ENCODE peak calls at places on chromosomes 3 and 15, in ten cellular contexts. I is K562, L is esophagus muscularis mucosa, V is HCT116, P is breast epithelium, D is transverse colon, C is endothelial cell of umbilical vein, B is spleen, M is GM12878, X is HepG2. Y is an unnamed sample. For H3K9me3, the result is how much of the 10 kb centered on the place peaks cover.

GRCh38 chr3:126567696-126568438 is 9.1 kb upstream of the C3orf22 start:
- DNase-seq in D (no peak), V (no peak), X (peak), L (peak), B (no peak), C (no peak), M (no peak), P (no peak), I (no peak), Y (no peak)

GRCh38 chr3:30333903-30334302 is 272.5 kb upstream of the TGFBR2 start:
- DNase-seq in D (no peak), X (no peak), P (no peak), B (no peak), L (no peak), V (no peak), C (no peak), I (no peak), M (no peak), Y (no peak)

GRCh38 chr3:126181398-126181725 is 976 bp upstream of the ALDH1L1 start:
- DNase-seq in C (no peak), I (no peak), D (no peak), X (no peak), B (no peak), M (no peak), P (no peak), L (peak), V (no peak), Y (no peak)

GRCh38 chr3:46087871-46088270 is 60.6 kb upstream of the XCR1 start:
- DNase-seq in P (no peak), C (no peak), I (no peak), M (no peak), X (no peak), L (peak), B (no peak), V (no peak), D (no peak), Y (no peak)

GRCh38 chr3:77041156-77041696 is 1.3 kb downstream of the ROBO2 start:
- DNase-seq in L (no peak), X (no peak), I (no peak), C (no peak), V (no peak), P (no peak), D (no peak), M (no peak), B (no peak), Y (no peak)

GRCh38 chr3:172536505-172536904 is 13.3 kb upstream of the TNFSF10 start:
- DNase-seq in X (no peak), M (no peak), V (no peak), B (no peak), I (no peak), P (no peak), D (no peak), C (no peak), L (no peak), Y (peak)

GRCh38 chr3:123791073-123791370 is 93.1 kb downstream of the MYLK start:
- DNase-seq in V (no peak), P (no peak), B (no peak), X (no peak), M (no peak), C (no peak), D (no peak), I (no peak), L (peak), Y (no peak)

GRCh38 chr3:163476179-163476578 is 1602.1 kb downstream of the SI start:
- DNase-seq in L (no peak), X (no peak), I (no peak), P (no peak), B (no peak), V (peak), C (no peak), D (no peak), M (no peak), Y (no peak)

GRCh38 chr3:46146021-46146420 is 62.1 kb downstream of the CCR1 start:
- DNase-seq in M (no peak), C (no peak), P (no peak), B (no peak), L (no peak), X (no peak), D (no peak), I (no peak), V (no peak), Y (no peak)

GRCh38 chr3:186365202-186365974 is 3.4 kb upstream of the DGKG start:
- DNase-seq in V (no peak), C (no peak), I (no peak), D (no peak), B (no peak), L (no peak), M (no peak), X (no peak), P (no peak), Y (no peak)

GRCh38 chr3:64111872-64112271 is 88.6 kb upstream of the PSMD6 start:
- DNase-seq in C (no peak), P (no peak), B (no peak), D (no peak), V (no peak), X (no peak), M (no peak), I (no peak), L (no peak), Y (no peak)

GRCh38 chr3:188241072-188241471 is 87.1 kb downstream of the LPP start:
- DNase-seq in V (no peak), M (no peak), D (no peak), L (no peak), X (no peak), B (no peak), I (peak), C (no peak), P (no peak), Y (no peak)

GRCh38 chr3:16715281-16715680 is 110.1 kb upstream of the DAZL start:
- DNase-seq in M (no peak), D (no peak), I (no peak), X (no peak), L (no peak), B (no peak), V (no peak), C (no peak), P (no peak), Y (no peak)

GRCh38 chr15:98005659-98006058 is 45.2 kb downstream of the ARRDC4 start:
- DNase-seq in C (no peak), M (no peak), I (no peak), X (no peak), P (no peak), B (no peak), V (no peak), L (no peak), D (no peak), Y (no peak)

GRCh38 chr3:131960324-131960723 is 74.5 kb downstream of the CPNE4 start:
- DNase-seq in M (no peak), V (no peak), B (no peak), L (no peak), D (no peak), C (no peak), I (no peak), P (no peak), X (no peak), Y (no peak)

GRCh38 chr3:112786002-112786590 is 60.6 kb downstream of the CD200R1L start:
- DNase-seq in B (no peak), M (no peak), L (no peak), X (no peak), P (no peak), C (peak), V (no peak), I (peak), D (no peak), Y (no peak)

GRCh38 chr3:66270314-66270713 is 49.5 kb downstream of the SLC25A26 start:
- DNase-seq in X (no peak), C (no peak), D (no peak), V (no peak), I (no peak), L (no peak), M (no peak), B (no peak), P (no peak), Y (no peak)

GRCh38 chr15:34810455-34811146 is 15.3 kb upstream of the ACTC1 start:
- DNase-seq in P (no peak), X (no peak), I (peak), C (peak), L (no peak), V (no peak), B (no peak), D (no peak), M (no peak), Y (no peak)

GRCh38 chr15:74438696-74439316 is 5.0 kb upstream of the SEMA7A start:
- DNase-seq in D (peak), P (peak), X (peak), L (no peak), M (peak), B (peak), V (peak), I (peak), C (peak), Y (peak)

GRCh38 chr3:195583831-195584542 is at the start of gene APOD:
- DNase-seq in P (no peak), X (no peak), V (no peak), M (no peak), L (no peak), B (no peak), C (peak), I (peak), D (peak), Y (peak)

GRCh38 chr3:97971679-97972567 is at the start of gene RIOX2:
- DNase-seq in M (peak), L (no peak), I (peak), D (peak), V (peak), B (peak), C (peak), X (peak), P (peak), Y (peak)

GRCh38 chr15:69604050-69604378 is 151.4 kb downstream of the RPLP1 start:
- DNase-seq in P (no peak), D (peak), I (no peak), B (no peak), V (peak), L (no peak), M (no peak), X (peak), C (no peak), Y (peak)

GRCh38 chr15:69224383-69224782 is 63.9 kb downstream of the GLCE start:
- DNase-seq in P (no peak), B (no peak), I (no peak), D (peak), M (no peak), C (peak), V (no peak), X (peak), L (no peak), Y (peak)

GRCh38 chr15:89141885-89142284 is 53.6 kb downstream of the ABHD2 start:
- DNase-seq in C (no peak), L (no peak), B (no peak), P (no peak), X (no peak), D (no peak), V (no peak), I (no peak), M (no peak), Y (no peak)

GRCh38 chr3:153970735-153971347 is 150.3 kb upstream of the ARHGEF26 start:
- DNase-seq in D (no peak), I (no peak), X (no peak), B (no peak), P (no peak), L (no peak), V (peak), C (peak), M (no peak), Y (no peak)

GRCh38 chr15:41890050-41890690 is 3.7 kb downstream of the SPTBN5 start:
- DNase-seq in I (no peak), C (no peak), B (peak), X (no peak), L (no peak), P (no peak), D (no peak), M (no peak), V (no peak), Y (no peak)

GRCh38 chr3:23671901-23672589 is 133.7 kb upstream of the UBE2E1 start:
- DNase-seq in L (no peak), D (peak), I (no peak), C (peak), B (no peak), M (no peak), P (no peak), X (no peak), V (no peak), Y (no peak)

GRCh38 chr3:13092621-13093339 is 19.6 kb upstream of the IQSEC1 start:
- DNase-seq in V (no peak), X (no peak), B (no peak), L (no peak), C (no peak), P (no peak), M (no peak), D (no peak), I (no peak), Y (no peak)

GRCh38 chr15:44666208-44667038 is 3.0 kb upstream of the SPG11 start:
- DNase-seq in M (peak), P (no peak), X (no peak), L (no peak), D (no peak), I (no peak), C (no peak), B (no peak), V (no peak), Y (no peak)

GRCh38 chr3:10551821-10552630 is 46.6 kb upstream of the ATP2B2 start:
- DNase-seq in I (peak), P (peak), C (no peak), B (no peak), L (peak), X (no peak), D (peak), M (no peak), V (peak), Y (no peak)

GRCh38 chr3:151871639-151872468 is 1.6 kb upstream of the SUCNR1 start:
- DNase-seq in I (peak), D (no peak), V (no peak), C (peak), B (no peak), P (no peak), X (no peak), M (peak), L (no peak), Y (no peak)

GRCh38 chr3:51706788-51707731 is at the start of gene GRM2:
- DNase-seq in V (no peak), L (no peak), P (peak), X (peak), D (peak), B (peak), M (no peak), I (peak), C (peak), Y (peak)

GRCh38 chr3:54870423-54870822 is 57.4 kb downstream of the LRTM1 start:
- DNase-seq in X (peak), D (no peak), C (no peak), V (no peak), I (peak), P (no peak), M (no peak), L (no peak), B (no peak), Y (peak)

GRCh38 chr3:34155108-34155507 is 356.7 kb downstream of the PDCD6IP start:
- DNase-seq in L (no peak), C (no peak), V (no peak), D (no peak), B (no peak), M (no peak), P (no peak), I (no peak), X (no peak), Y (no peak)

GRCh38 chr15:76206325-76206976 is 104.8 kb downstream of the ETFA start:
- DNase-seq in C (peak), V (no peak), X (no peak), M (no peak), D (peak), B (peak), L (no peak), I (no peak), P (peak), Y (peak)

GRCh38 chr3:76497636-76498035 is 542.3 kb upstream of the ROBO2 start:
- DNase-seq in D (no peak), P (no peak), V (no peak), I (no peak), C (no peak), M (no peak), X (peak), B (no peak), L (no peak), Y (no peak)

GRCh38 chr3:157746391-157746790 is 243.2 kb upstream of the VEPH1 start:
- DNase-seq in X (no peak), M (no peak), C (no peak), P (no peak), L (no peak), B (no peak), D (no peak), I (no peak), V (no peak), Y (no peak)

GRCh38 chr3:124964432-124964831 is 29.9 kb upstream of the MUC13 start:
- DNase-seq in C (no peak), I (no peak), L (no peak), X (peak), B (no peak), M (no peak), P (no peak), D (no peak), V (no peak), Y (no peak)

GRCh38 chr3:72085036-72085435 is 300.1 kb upstream of the PROK2 start:
- DNase-seq in D (no peak), I (no peak), P (no peak), V (no peak), M (no peak), L (no peak), C (no peak), B (no peak), X (no peak), Y (no peak)

GRCh38 chr3:44734646-44735168 is 5.3 kb downstream of the ZNF501 start:
- DNase-seq in P (no peak), X (no peak), D (no peak), M (no peak), V (no peak), C (no peak), I (no peak), B (no peak), L (no peak), Y (no peak)
- H3K9me3 ChIP-seq in P (half or more), X (half or more), D (half or more), M (under half), V (half or more), C (under half), I (under half), B (half or more), L (under half), Y (under half)

DNA sequence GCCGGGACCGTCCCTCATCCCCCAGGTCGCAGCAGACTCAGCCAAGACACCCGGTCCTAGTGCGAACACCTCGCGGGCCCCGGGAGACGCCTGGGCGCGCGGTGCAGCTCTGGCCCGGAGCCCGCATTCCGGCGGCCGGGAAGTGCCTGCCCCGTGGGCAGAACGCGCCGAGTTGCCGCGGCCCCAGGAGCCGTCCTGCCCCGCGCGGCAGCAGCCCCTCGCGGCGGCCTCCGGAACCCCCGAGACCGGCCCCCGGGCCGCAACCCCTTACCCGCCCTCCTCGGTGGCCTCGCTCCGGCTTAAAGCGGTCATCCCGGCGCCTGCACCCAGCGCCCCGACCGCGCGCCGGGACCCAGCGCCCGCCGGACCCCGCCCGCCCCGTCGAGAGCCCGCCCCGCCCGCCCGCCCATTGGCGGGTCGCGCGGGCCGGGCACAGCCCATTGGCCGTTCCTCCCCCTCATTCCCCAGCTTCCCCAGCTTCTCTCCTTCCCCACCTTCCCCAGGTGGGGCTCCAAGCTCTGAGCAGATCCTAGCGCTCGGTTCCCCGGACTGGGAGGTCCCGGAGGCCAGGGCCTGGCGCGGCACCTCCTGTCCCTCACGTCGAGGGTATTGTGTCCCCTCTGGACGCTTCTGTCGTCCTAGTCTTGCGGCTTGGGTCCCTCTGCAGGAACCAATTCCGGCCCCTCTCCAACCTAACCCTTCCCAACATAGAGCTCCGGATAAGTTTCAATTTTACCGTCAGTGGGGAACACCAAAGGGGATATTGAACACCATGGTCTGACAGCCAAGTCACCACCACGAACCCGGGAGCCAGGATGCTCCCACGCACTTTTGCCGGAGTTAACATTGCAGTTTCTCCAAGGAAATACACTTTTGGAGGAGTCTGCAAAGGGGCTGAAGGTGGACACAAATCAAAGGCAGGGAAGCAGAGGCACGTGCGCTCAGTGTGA is at the start of gene GRAMD2A:
- DNase-seq in V (peak), C (no peak), M (no peak), P (no peak), X (no peak), D (peak), B (peak), L (no peak), I (peak), Y (no peak)
- TF ChIP-seq POLR2AphosphoS5 in V (peak), C (peak), M (no peak), P (peak), X (no peak), D (no peak), B (peak), L (no peak), I (no peak), Y (no peak)

GRCh38 chr3:49929333-49930240 is at the start of gene MON1A:
- DNase-seq in X (peak), M (peak), I (peak), V (peak), D (peak), B (peak), L (peak), P (peak), C (peak), Y (peak)
- TF ChIP-seq POLR2A in X (peak), M (peak), I (peak), V (no peak), D (peak), B (peak), L (no peak), P (peak), C (peak), Y (peak)

GRCh38 chr3:176512037-176512436 is 685.2 kb downstream of the TBL1XR1 start:
- DNase-seq in D (no peak), X (no peak), L (peak), B (no peak), I (no peak), C (no peak), V (no peak), M (no peak), P (no peak), Y (no peak)
- H3K9me3 ChIP-seq in D (under half), X (under half), L (under half), B (under half), I (under half), C (under half), V (under half), M (under half), P (under half), Y (under half)

GRCh38 chr15:39582977-39583585 is 2.2 kb downstream of the THBS1 start:
- DNase-seq in D (no peak), C (peak), M (no peak), X (no peak), I (no peak), L (no peak), P (no peak), B (no peak), V (no peak), Y (no peak)

GRCh38 chr15:39581501-39582285 is 814 bp downstream of the THBS1 start:
- DNase-seq in C (peak), I (peak), X (peak), B (peak), D (peak), L (peak), V (no peak), P (peak), M (no peak), Y (peak)

GRCh38 chr15:39583586-39584265 is 2.8 kb downstream of the THBS1 start:
- DNase-seq in M (no peak), X (peak), I (peak), L (no peak), B (no peak), C (peak), D (peak), P (no peak), V (no peak), Y (no peak)

GRCh38 chr15:39580630-39581500 is at the start of gene THBS1:
- DNase-seq in I (no peak), B (peak), C (peak), L (peak), P (peak), X (peak), D (peak), V (no peak), M (no peak), Y (peak)

DNA sequence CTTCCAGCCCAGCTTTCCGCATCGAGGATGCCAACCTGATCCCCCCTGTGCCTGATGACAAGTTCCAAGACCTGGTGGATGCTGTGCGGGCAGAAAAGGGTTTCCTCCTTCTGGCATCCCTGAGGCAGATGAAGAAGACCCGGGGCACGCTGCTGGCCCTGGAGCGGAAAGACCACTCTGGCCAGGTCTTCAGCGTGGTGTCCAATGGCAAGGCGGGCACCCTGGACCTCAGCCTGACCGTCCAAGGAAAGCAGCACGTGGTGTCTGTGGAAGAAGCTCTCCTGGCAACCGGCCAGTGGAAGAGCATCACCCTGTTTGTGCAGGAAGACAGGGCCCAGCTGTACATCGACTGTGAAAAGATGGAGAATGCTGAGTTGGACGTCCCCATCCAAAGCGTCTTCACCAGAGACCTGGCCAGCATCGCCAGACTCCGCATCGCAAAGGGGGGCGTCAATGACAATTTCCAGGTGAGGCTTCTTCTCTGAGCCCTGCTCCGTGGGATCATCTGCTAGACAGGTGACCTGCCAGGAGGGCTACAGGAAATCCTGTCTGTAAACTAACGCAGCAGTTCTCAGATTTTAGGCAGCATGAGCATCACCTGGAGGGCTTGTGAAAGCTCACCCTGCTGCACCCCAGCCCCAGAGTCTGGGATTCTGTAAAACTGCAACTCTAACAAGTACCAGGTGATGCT is 1.6 kb downstream of the THBS1 start:
- DNase-seq in X (no peak), B (no peak), D (peak), I (no peak), M (no peak), C (peak), L (peak), V (no peak), P (no peak), Y (no peak)
- TF ChIP-seq POLR2AphosphoS5 in X (no peak), B (peak), D (no peak), I (no peak), M (no peak), C (peak), L (peak), V (no peak), P (no peak), Y (no peak)

Y was measured in prostate gland.